ENCODE peak calls at places on chromosomes 6 and 20, in six cellular contexts. D, C, X, R, O and P are unnamed samples.

GRCh38 chr20:64109831-64110391 is 2.5 kb upstream of the NPBWR2 start:
- DNase-seq in D (peak), C (no peak), X (no peak), R (no peak), O (peak), P (no peak)

GRCh38 chr6:21846541-21847451 is 253.2 kb downstream of the SOX4 start:
- DNase-seq in D (no peak), C (no peak), X (peak), R (peak), O (peak), P (no peak)

GRCh38 chr20:33209789-33210188 is 7.4 kb upstream of the BPIFA3 start:
- DNase-seq in D (peak), C (peak), X (peak), R (peak), O (peak), P (peak)

GRCh38 chr6:47737406-47737805 is 39.0 kb downstream of the ADGRF4 start:
- DNase-seq in D (no peak), C (no peak), X (no peak), R (no peak), O (no peak), P (no peak)

GRCh38 chr6:166671434-166672061 is 44.5 kb upstream of the RPS6KA2 start:
- DNase-seq in D (no peak), C (no peak), X (no peak), R (peak), O (no peak), P (no peak)

GRCh38 chr6:55675936-55676335 is 96.9 kb upstream of the HMGCLL1 start:
- DNase-seq in D (no peak), C (no peak), X (no peak), R (no peak), O (no peak), P (no peak)

GRCh38 chr6:119526609-119527605 is 177.3 kb upstream of the MAN1A1 start:
- DNase-seq in D (no peak), C (no peak), X (peak), R (no peak), O (no peak), P (no peak)

GRCh38 chr6:149318581-149319286 is 1.2 kb downstream of the TAB2 start:
- DNase-seq in D (no peak), C (no peak), X (peak), R (peak), O (no peak), P (no peak)

GRCh38 chr20:51402201-51402600 is 140.3 kb downstream of the NFATC2 start:
- DNase-seq in D (no peak), C (no peak), X (no peak), R (no peak), O (no peak), P (no peak)